ENCODE peak calls at places on chromosome 11, in eight cellular contexts. One of them, this sample, is unnamed.

GRCh38 chr11:107840120-107840479 is 18.5 kb downstream of the SLC35F2 start:
- DNase-seq in caudate nucleus: no peak
- DNase-seq in ELR: no peak
- DNase-seq in iPS-NIHi11: no peak
- DNase-seq in activated CD4-positive, alpha-beta T cell treated with anti-CD3 and anti-CD28 coated beads, Interleukin-2, amount 50 U/mL, for 1 hour: no peak
- DNase-seq in stimulated activated CD4-positive, alpha-beta T cell treated with anti-CD3 and anti-CD28 coated beads, Interleukin-1b, Interleukin-23, amount 100 ng/mL, for 24 hours: no peak
- DNase-seq in M059J: no peak
- DNase-seq in heart left ventricle: no peak
- DNase-seq in this sample: no peak

GRCh38 chr11:102448869-102449224 is 3.7 kb downstream of the TMEM123 start:
- DNase-seq in stimulated activated CD4-positive, alpha-beta T cell treated with anti-CD3 and anti-CD28 coated beads, Interleukin-1b, Interleukin-23, amount 100 ng/mL, for 24 hours: no peak
- DNase-seq in heart left ventricle: no peak
- DNase-seq in caudate nucleus: no peak
- DNase-seq in ELR: no peak
- DNase-seq in iPS-NIHi11: no peak
- DNase-seq in M059J: peak
- DNase-seq in activated CD4-positive, alpha-beta T cell treated with anti-CD3 and anti-CD28 coated beads, Interleukin-2, amount 50 U/mL, for 1 hour: no peak
- DNase-seq in this sample: no peak

GRCh38 chr11:115530752-115531151 is 26.5 kb upstream of the CADM1 start:
- DNase-seq in iPS-NIHi11: peak
- DNase-seq in heart left ventricle: no peak
- DNase-seq in ELR: no peak
- DNase-seq in caudate nucleus: no peak
- DNase-seq in M059J: no peak
- DNase-seq in stimulated activated CD4-positive, alpha-beta T cell treated with anti-CD3 and anti-CD28 coated beads, Interleukin-1b, Interleukin-23, amount 100 ng/mL, for 24 hours: no peak
- DNase-seq in activated CD4-positive, alpha-beta T cell treated with anti-CD3 and anti-CD28 coated beads, Interleukin-2, amount 50 U/mL, for 1 hour: no peak
- DNase-seq in this sample: peak

GRCh38 chr11:95148938-95149337 is 59.3 kb downstream of the ENDOD1 start:
- DNase-seq in iPS-NIHi11: no peak
- DNase-seq in activated CD4-positive, alpha-beta T cell treated with anti-CD3 and anti-CD28 coated beads, Interleukin-2, amount 50 U/mL, for 1 hour: no peak
- DNase-seq in stimulated activated CD4-positive, alpha-beta T cell treated with anti-CD3 and anti-CD28 coated beads, Interleukin-1b, Interleukin-23, amount 100 ng/mL, for 24 hours: no peak
- DNase-seq in ELR: no peak
- DNase-seq in M059J: no peak
- DNase-seq in caudate nucleus: no peak
- DNase-seq in heart left ventricle: no peak
- DNase-seq in this sample: no peak

GRCh38 chr11:70176940-70177689 is 26.0 kb upstream of the FADD start:
- DNase-seq in caudate nucleus: no peak
- DNase-seq in stimulated activated CD4-positive, alpha-beta T cell treated with anti-CD3 and anti-CD28 coated beads, Interleukin-1b, Interleukin-23, amount 100 ng/mL, for 24 hours: peak
- DNase-seq in iPS-NIHi11: peak
- DNase-seq in M059J: no peak
- DNase-seq in ELR: peak
- DNase-seq in heart left ventricle: no peak
- DNase-seq in activated CD4-positive, alpha-beta T cell treated with anti-CD3 and anti-CD28 coated beads, Interleukin-2, amount 50 U/mL, for 1 hour: peak
- DNase-seq in this sample: peak

GRCh38 chr11:70073188-70073817 is 4.8 kb upstream of the ANO1 start:
- DNase-seq in stimulated activated CD4-positive, alpha-beta T cell treated with anti-CD3 and anti-CD28 coated beads, Interleukin-1b, Interleukin-23, amount 100 ng/mL, for 24 hours: no peak
- DNase-seq in heart left ventricle: no peak
- DNase-seq in ELR: no peak
- DNase-seq in M059J: peak
- DNase-seq in caudate nucleus: no peak
- DNase-seq in activated CD4-positive, alpha-beta T cell treated with anti-CD3 and anti-CD28 coated beads, Interleukin-2, amount 50 U/mL, for 1 hour: no peak
- DNase-seq in iPS-NIHi11: no peak
- DNase-seq in this sample: no peak

GRCh38 chr11:72588656-72589410 is 85.4 kb downstream of the PDE2A start:
- DNase-seq in ELR: no peak
- DNase-seq in caudate nucleus: no peak
- DNase-seq in activated CD4-positive, alpha-beta T cell treated with anti-CD3 and anti-CD28 coated beads, Interleukin-2, amount 50 U/mL, for 1 hour: no peak
- DNase-seq in M059J: no peak
- DNase-seq in stimulated activated CD4-positive, alpha-beta T cell treated with anti-CD3 and anti-CD28 coated beads, Interleukin-1b, Interleukin-23, amount 100 ng/mL, for 24 hours: no peak
- DNase-seq in heart left ventricle: peak
- DNase-seq in iPS-NIHi11: no peak
- DNase-seq in this sample: no peak

GRCh38 chr11:114131366-114131963 is 72.0 kb downstream of the ZBTB16 start:
- DNase-seq in iPS-NIHi11: no peak
- DNase-seq in heart left ventricle: no peak
- DNase-seq in activated CD4-positive, alpha-beta T cell treated with anti-CD3 and anti-CD28 coated beads, Interleukin-2, amount 50 U/mL, for 1 hour: no peak
- DNase-seq in caudate nucleus: no peak
- DNase-seq in M059J: no peak
- DNase-seq in ELR: no peak
- DNase-seq in stimulated activated CD4-positive, alpha-beta T cell treated with anti-CD3 and anti-CD28 coated beads, Interleukin-1b, Interleukin-23, amount 100 ng/mL, for 24 hours: no peak
- DNase-seq in this sample: no peak

GRCh38 chr11:70872950-70873735 is 379.2 kb downstream of the SHANK2 start:
- DNase-seq in activated CD4-positive, alpha-beta T cell treated with anti-CD3 and anti-CD28 coated beads, Interleukin-2, amount 50 U/mL, for 1 hour: no peak
- DNase-seq in heart left ventricle: no peak
- DNase-seq in caudate nucleus: no peak
- DNase-seq in ELR: no peak
- DNase-seq in iPS-NIHi11: peak
- DNase-seq in stimulated activated CD4-positive, alpha-beta T cell treated with anti-CD3 and anti-CD28 coated beads, Interleukin-1b, Interleukin-23, amount 100 ng/mL, for 24 hours: no peak
- DNase-seq in M059J: no peak
- DNase-seq in this sample: no peak

GRCh38 chr11:114566273-114566672 is 6.6 kb upstream of the NXPE1 start:
- DNase-seq in iPS-NIHi11: peak
- DNase-seq in M059J: no peak
- DNase-seq in activated CD4-positive, alpha-beta T cell treated with anti-CD3 and anti-CD28 coated beads, Interleukin-2, amount 50 U/mL, for 1 hour: no peak
- DNase-seq in heart left ventricle: no peak
- DNase-seq in ELR: no peak
- DNase-seq in caudate nucleus: no peak
- DNase-seq in stimulated activated CD4-positive, alpha-beta T cell treated with anti-CD3 and anti-CD28 coated beads, Interleukin-1b, Interleukin-23, amount 100 ng/mL, for 24 hours: no peak
- DNase-seq in this sample: no peak

GRCh38 chr11:36425593-36426206 is 84.4 kb downstream of the TRAF6 start:
- DNase-seq in iPS-NIHi11: no peak
- DNase-seq in caudate nucleus: no peak
- DNase-seq in M059J: peak
- DNase-seq in heart left ventricle: no peak
- DNase-seq in activated CD4-positive, alpha-beta T cell treated with anti-CD3 and anti-CD28 coated beads, Interleukin-2, amount 50 U/mL, for 1 hour: no peak
- DNase-seq in ELR: no peak
- DNase-seq in stimulated activated CD4-positive, alpha-beta T cell treated with anti-CD3 and anti-CD28 coated beads, Interleukin-1b, Interleukin-23, amount 100 ng/mL, for 24 hours: no peak
- DNase-seq in this sample: no peak

GRCh38 chr11:122714484-122714883 is 59.0 kb downstream of the UBASH3B start:
- DNase-seq in activated CD4-positive, alpha-beta T cell treated with anti-CD3 and anti-CD28 coated beads, Interleukin-2, amount 50 U/mL, for 1 hour: no peak
- DNase-seq in caudate nucleus: no peak
- DNase-seq in ELR: no peak
- DNase-seq in M059J: no peak
- DNase-seq in iPS-NIHi11: no peak
- DNase-seq in stimulated activated CD4-positive, alpha-beta T cell treated with anti-CD3 and anti-CD28 coated beads, Interleukin-1b, Interleukin-23, amount 100 ng/mL, for 24 hours: no peak
- DNase-seq in heart left ventricle: no peak
- DNase-seq in this sample: no peak

GRCh38 chr11:126791446-126791845 is 209.1 kb downstream of the KIRREL3 start:
- DNase-seq in caudate nucleus: no peak
- DNase-seq in activated CD4-positive, alpha-beta T cell treated with anti-CD3 and anti-CD28 coated beads, Interleukin-2, amount 50 U/mL, for 1 hour: no peak
- DNase-seq in heart left ventricle: no peak
- DNase-seq in M059J: peak
- DNase-seq in ELR: peak
- DNase-seq in stimulated activated CD4-positive, alpha-beta T cell treated with anti-CD3 and anti-CD28 coated beads, Interleukin-1b, Interleukin-23, amount 100 ng/mL, for 24 hours: no peak
- DNase-seq in iPS-NIHi11: peak
- DNase-seq in this sample: no peak

GRCh38 chr11:59199546-59200420 is 12.9 kb downstream of the MPEG1 start:
- DNase-seq in iPS-NIHi11: no peak
- DNase-seq in activated CD4-positive, alpha-beta T cell treated with anti-CD3 and anti-CD28 coated beads, Interleukin-2, amount 50 U/mL, for 1 hour: no peak
- DNase-seq in caudate nucleus: no peak
- DNase-seq in stimulated activated CD4-positive, alpha-beta T cell treated with anti-CD3 and anti-CD28 coated beads, Interleukin-1b, Interleukin-23, amount 100 ng/mL, for 24 hours: no peak
- DNase-seq in heart left ventricle: no peak
- DNase-seq in ELR: no peak
- DNase-seq in M059J: no peak
- DNase-seq in this sample: no peak

GRCh38 chr11:85809881-85810280 is 1.1 kb downstream of the SYTL2 start:
- DNase-seq in stimulated activated CD4-positive, alpha-beta T cell treated with anti-CD3 and anti-CD28 coated beads, Interleukin-1b, Interleukin-23, amount 100 ng/mL, for 24 hours: no peak
- DNase-seq in iPS-NIHi11: peak
- DNase-seq in ELR: peak
- DNase-seq in caudate nucleus: no peak
- DNase-seq in heart left ventricle: peak
- DNase-seq in activated CD4-positive, alpha-beta T cell treated with anti-CD3 and anti-CD28 coated beads, Interleukin-2, amount 50 U/mL, for 1 hour: no peak
- DNase-seq in M059J: peak
- DNase-seq in this sample: no peak

GRCh38 chr11:95456704-95457491 is 225.9 kb upstream of the SESN3 start:
- DNase-seq in caudate nucleus: no peak
- DNase-seq in M059J: peak
- DNase-seq in heart left ventricle: no peak
- DNase-seq in activated CD4-positive, alpha-beta T cell treated with anti-CD3 and anti-CD28 coated beads, Interleukin-2, amount 50 U/mL, for 1 hour: no peak
- DNase-seq in ELR: peak
- DNase-seq in stimulated activated CD4-positive, alpha-beta T cell treated with anti-CD3 and anti-CD28 coated beads, Interleukin-1b, Interleukin-23, amount 100 ng/mL, for 24 hours: no peak
- DNase-seq in iPS-NIHi11: no peak
- DNase-seq in this sample: no peak

GRCh38 chr11:116833816-116834534 is 3.4 kb downstream of the APOA1 start:
- DNase-seq in iPS-NIHi11: no peak
- DNase-seq in stimulated activated CD4-positive, alpha-beta T cell treated with anti-CD3 and anti-CD28 coated beads, Interleukin-1b, Interleukin-23, amount 100 ng/mL, for 24 hours: no peak
- DNase-seq in heart left ventricle: no peak
- DNase-seq in activated CD4-positive, alpha-beta T cell treated with anti-CD3 and anti-CD28 coated beads, Interleukin-2, amount 50 U/mL, for 1 hour: no peak
- DNase-seq in ELR: no peak
- DNase-seq in caudate nucleus: no peak
- DNase-seq in M059J: no peak
- DNase-seq in this sample: no peak

GRCh38 chr11:35083181-35084061 is 55.5 kb upstream of the CD44 start:
- DNase-seq in activated CD4-positive, alpha-beta T cell treated with anti-CD3 and anti-CD28 coated beads, Interleukin-2, amount 50 U/mL, for 1 hour: peak
- DNase-seq in caudate nucleus: no peak
- DNase-seq in ELR: peak
- DNase-seq in stimulated activated CD4-positive, alpha-beta T cell treated with anti-CD3 and anti-CD28 coated beads, Interleukin-1b, Interleukin-23, amount 100 ng/mL, for 24 hours: peak
- DNase-seq in iPS-NIHi11: peak
- DNase-seq in heart left ventricle: no peak
- DNase-seq in M059J: peak
- DNase-seq in this sample: peak

GRCh38 chr11:43573233-43573632 is 107.3 kb upstream of the HSD17B12 start:
- DNase-seq in ELR: peak
- DNase-seq in M059J: peak
- DNase-seq in activated CD4-positive, alpha-beta T cell treated with anti-CD3 and anti-CD28 coated beads, Interleukin-2, amount 50 U/mL, for 1 hour: no peak
- DNase-seq in heart left ventricle: no peak
- DNase-seq in iPS-NIHi11: peak
- DNase-seq in stimulated activated CD4-positive, alpha-beta T cell treated with anti-CD3 and anti-CD28 coated beads, Interleukin-1b, Interleukin-23, amount 100 ng/mL, for 24 hours: no peak
- DNase-seq in caudate nucleus: no peak
- DNase-seq in this sample: peak

GRCh38 chr11:47056261-47056915 is 119.8 kb downstream of the CSTPP1 start:
- DNase-seq in stimulated activated CD4-positive, alpha-beta T cell treated with anti-CD3 and anti-CD28 coated beads, Interleukin-1b, Interleukin-23, amount 100 ng/mL, for 24 hours: no peak
- DNase-seq in iPS-NIHi11: no peak
- DNase-seq in heart left ventricle: no peak
- DNase-seq in ELR: peak
- DNase-seq in M059J: peak
- DNase-seq in activated CD4-positive, alpha-beta T cell treated with anti-CD3 and anti-CD28 coated beads, Interleukin-2, amount 50 U/mL, for 1 hour: no peak
- DNase-seq in caudate nucleus: no peak
- DNase-seq in this sample: no peak

GRCh38 chr11:110497204-110497987 is 67.6 kb downstream of the FDX1 start:
- DNase-seq in stimulated activated CD4-positive, alpha-beta T cell treated with anti-CD3 and anti-CD28 coated beads, Interleukin-1b, Interleukin-23, amount 100 ng/mL, for 24 hours: no peak
- DNase-seq in activated CD4-positive, alpha-beta T cell treated with anti-CD3 and anti-CD28 coated beads, Interleukin-2, amount 50 U/mL, for 1 hour: no peak
- DNase-seq in iPS-NIHi11: no peak
- DNase-seq in M059J: no peak
- DNase-seq in ELR: no peak
- DNase-seq in heart left ventricle: no peak
- DNase-seq in caudate nucleus: no peak
- DNase-seq in this sample: no peak

GRCh38 chr11:117441146-117441975 is 113.7 kb downstream of the CEP164 start:
- DNase-seq in iPS-NIHi11: no peak
- DNase-seq in activated CD4-positive, alpha-beta T cell treated with anti-CD3 and anti-CD28 coated beads, Interleukin-2, amount 50 U/mL, for 1 hour: no peak
- DNase-seq in heart left ventricle: no peak
- DNase-seq in ELR: no peak
- DNase-seq in caudate nucleus: no peak
- DNase-seq in stimulated activated CD4-positive, alpha-beta T cell treated with anti-CD3 and anti-CD28 coated beads, Interleukin-1b, Interleukin-23, amount 100 ng/mL, for 24 hours: no peak
- DNase-seq in M059J: no peak
- DNase-seq in this sample: no peak

GRCh38 chr11:61860054-61860903 is 31.1 kb downstream of the FADS3 start:
- DNase-seq in iPS-NIHi11: no peak
- DNase-seq in activated CD4-positive, alpha-beta T cell treated with anti-CD3 and anti-CD28 coated beads, Interleukin-2, amount 50 U/mL, for 1 hour: no peak
- DNase-seq in caudate nucleus: no peak
- DNase-seq in ELR: peak
- DNase-seq in heart left ventricle: peak
- DNase-seq in stimulated activated CD4-positive, alpha-beta T cell treated with anti-CD3 and anti-CD28 coated beads, Interleukin-1b, Interleukin-23, amount 100 ng/mL, for 24 hours: no peak
- DNase-seq in M059J: no peak
- DNase-seq in this sample: peak